ENCODE peak calls at places on chromosomes 5 and 9, in ten cellular contexts. E, O, F, U, V, K, M, R, A and D are unnamed samples.

GRCh38 chr5:16600397-16600796 is 16.4 kb downstream of the RETREG1 start:
- DNase-seq in E (peak; percentile 67), V (no peak), O (no peak), U (peak; percentile 49), F (peak; percentile 19), M (peak; percentile 30), K (no peak), R (no peak), A (no peak), D (no peak)

GRCh38 chr5:19229210-19229835 is 758.7 kb downstream of the CDH18 start:
- DNase-seq in M (no peak), F (no peak), R (no peak), A (no peak), E (no peak), K (no peak), O (no peak), V (no peak), U (no peak), D (no peak)

GRCh38 chr5:149552038-149552494 is 827 bp upstream of the CSNK1A1 start:
- DNase-seq in V (no peak), O (no peak), E (no peak), U (no peak), F (no peak), R (no peak), M (no peak), K (no peak), A (no peak), D (no peak)

GRCh38 chr5:9069650-9070049 is 476.2 kb downstream of the SEMA5A start:
- DNase-seq in V (no peak), A (no peak), K (no peak), R (no peak), E (no peak), M (no peak), O (no peak), F (no peak), U (peak; percentile 69), D (no peak)

GRCh38 chr5:178286226-178287090 is 53.9 kb upstream of the PHYKPL start:
- DNase-seq in U (no peak), R (no peak), E (no peak), V (no peak), K (no peak), F (no peak), M (no peak), O (no peak), A (no peak), D (no peak)

GRCh38 chr5:37850128-37850865 is 10.5 kb upstream of the GDNF start:
- DNase-seq in U (peak; percentile 67), R (no peak), F (no peak), O (no peak), A (no peak), E (no peak), V (no peak), M (no peak), K (no peak), D (peak; percentile 29)

GRCh38 chr5:96321371-96321770 is 111.7 kb downstream of the PCSK1 start:
- DNase-seq in R (no peak), U (peak; percentile 65), M (no peak), E (no peak), V (no peak), O (no peak), F (no peak), K (no peak), A (no peak), D (peak; percentile 80)

GRCh38 chr9:22240619-22241018 is 206.0 kb upstream of the DMRTA1 start:
- DNase-seq in E (no peak), K (no peak), F (no peak), U (peak; percentile 66), M (no peak), V (no peak), O (no peak), A (no peak), R (peak; percentile 35), D (no peak)

GRCh38 chr5:138874771-138875628 is at the start of gene LRRTM2:
- DNase-seq in V (no peak), F (peak; percentile 43), K (no peak), M (no peak), O (no peak), U (peak; percentile 93), R (peak; percentile 77), E (no peak), A (no peak), D (peak; percentile 45)

GRCh38 chr5:80191991-80192398 is 63.9 kb downstream of the SERINC5 start:
- DNase-seq in R (no peak), A (peak; percentile 24), E (peak; percentile 23), F (no peak), M (no peak), K (peak; percentile 52), V (peak; percentile 26), U (peak; percentile 5), O (peak; percentile 63), D (no peak)

GRCh38 chr9:79573697-79573976 is 1.9 kb downstream of the TLE4 start:
- DNase-seq in A (no peak), U (peak; percentile 14), K (no peak), V (no peak), F (peak; percentile 28), E (no peak), R (no peak), M (peak; percentile 13), O (no peak), D (no peak)

GRCh38 chr9:18851069-18851468 is 181.9 kb downstream of the SAXO1 start:
- DNase-seq in M (no peak), V (no peak), K (no peak), O (no peak), R (no peak), E (no peak), U (no peak), A (no peak), F (no peak), D (no peak)